ENCODE peak calls at places on chromosomes 5 and 9, in seven cellular contexts. L is mesendoderm, Q is trophoblast cell, W is heart left ventricle, E is ovary, M is body of pancreas, O is adipocyte. D is an unnamed sample. For H3K36me3, the result is how much of the 10 kb centered on the place peaks cover.

GRCh38 chr5:55278778-55279177 is 28.7 kb downstream of the DHX29 start:
- DNase-seq in Q (no peak), L (no peak), W (no peak), M (no peak), E (no peak), O (peak), D (no peak)

GRCh38 chr5:74248576-74248975 is 392.0 kb downstream of the ENC1 start:
- DNase-seq in L (no peak), O (no peak), E (no peak), W (no peak), Q (no peak), M (no peak), D (no peak)

GRCh38 chr5:172939045-172939444 is 20.2 kb upstream of the RPL26L1 start:
- DNase-seq in M (no peak), L (peak), E (no peak), Q (peak), O (no peak), W (peak), D (no peak)

GRCh38 chr5:158084292-158084691 is 225.3 kb upstream of the CLINT1 start:
- DNase-seq in L (no peak), E (no peak), O (no peak), Q (no peak), M (no peak), W (no peak), D (no peak)

GRCh38 chr5:21823076-21823574 is 1030.0 kb downstream of the CDH12 start:
- DNase-seq in M (no peak), Q (no peak), W (no peak), O (no peak), L (no peak), E (no peak), D (no peak)

GRCh38 chr5:94025788-94026473 is 284.5 kb upstream of the POU5F2 start:
- DNase-seq in M (no peak), W (no peak), Q (no peak), L (peak), O (no peak), E (no peak), D (peak)

GRCh38 chr5:14716755-14717752 is 52.5 kb downstream of the OTULIN start:
- DNase-seq in Q (peak), E (no peak), W (no peak), O (no peak), L (no peak), M (no peak), D (no peak)

GRCh38 chr9:12774861-12775367 is at the start of gene LURAP1L:
- DNase-seq in W (peak), O (peak), L (peak), M (peak), E (peak), Q (peak), D (peak)

GRCh38 chr5:55750499-55750898 is 12.6 kb downstream of the DDX4 start:
- DNase-seq in L (no peak), M (no peak), O (no peak), W (no peak), E (no peak), Q (no peak), D (no peak)

GRCh38 chr9:114442022-114442421 is 54.2 kb upstream of the AKNA start:
- DNase-seq in Q (no peak), O (no peak), W (no peak), E (no peak), L (no peak), M (no peak), D (no peak)

GRCh38 chr5:57445006-57445714 is 37.5 kb downstream of the ACTBL2 start:
- DNase-seq in L (no peak), M (no peak), W (no peak), O (no peak), Q (no peak), E (no peak), D (no peak)

GRCh38 chr5:179243333-179243732 is 101.9 kb downstream of the ADAMTS2 start:
- DNase-seq in M (no peak), Q (peak), L (no peak), E (peak), W (no peak), O (peak), D (peak)

GRCh38 chr9:136399176-136400037 is 563 bp downstream of the SNAPC4 start:
- DNase-seq in M (peak), O (peak), Q (peak), W (no peak), L (peak), E (peak), D (peak)

GRCh38 chr5:96977228-96977627 is 41.3 kb downstream of the LNPEP start:
- DNase-seq in M (no peak), Q (no peak), L (no peak), E (no peak), O (no peak), W (no peak), D (no peak)

GRCh38 chr5:139389701-139390638 is at the start of gene MZB1:
- DNase-seq in W (peak), O (no peak), Q (no peak), M (no peak), L (no peak), E (no peak), D (peak)

GRCh38 chr5:128036961-128037360 is 46.6 kb upstream of the SLC12A2 start:
- DNase-seq in O (peak), M (no peak), L (peak), Q (peak), W (no peak), E (no peak), D (no peak)

GRCh38 chr5:147902606-147903115 is 3.7 kb downstream of the C5orf46 start:
- DNase-seq in L (no peak), O (peak), M (no peak), W (no peak), E (no peak), Q (peak), D (no peak)

GRCh38 chr9:12640866-12641636 is 52.1 kb upstream of the TYRP1 start:
- DNase-seq in E (no peak), Q (no peak), O (no peak), M (no peak), L (no peak), W (no peak), D (no peak)

GRCh38 chr9:134550584-134550983 is 91.0 kb upstream of the COL5A1 start:
- DNase-seq in E (no peak), Q (no peak), L (peak), W (peak), M (no peak), O (no peak), D (peak)

GRCh38 chr5:139711067-139711851 is 63.1 kb downstream of the CXXC5 start:
- DNase-seq in Q (peak), E (peak), O (peak), W (peak), L (peak), M (peak), D (no peak)

GRCh38 chr5:167945542-167946384 is 345.7 kb upstream of the WWC1 start:
- DNase-seq in O (peak), M (no peak), E (peak), W (peak), Q (peak), L (peak), D (no peak)

GRCh38 chr5:72134226-72134625 is 27.0 kb downstream of the MAP1B start:
- DNase-seq in L (peak), M (no peak), Q (no peak), O (peak), W (no peak), E (no peak), D (no peak)

GRCh38 chr5:63094730-63095129 is 516.1 kb downstream of the LRRC70 start:
- DNase-seq in O (no peak), Q (no peak), L (no peak), M (no peak), W (no peak), E (peak), D (no peak)

GRCh38 chr9:109934499-109935214 is 154.7 kb downstream of the PALM2AKAP2 start:
- DNase-seq in W (no peak), M (no peak), L (peak), Q (peak), E (no peak), O (no peak), D (no peak)

GRCh38 chr5:135822286-135822685 is 12.2 kb upstream of the SLC25A48 start:
- DNase-seq in E (no peak), L (no peak), O (no peak), Q (no peak), M (no peak), W (no peak), D (no peak)

GRCh38 chr5:39025456-39025855 is 48.7 kb downstream of the RICTOR start:
- DNase-seq in W (no peak), M (no peak), Q (no peak), E (no peak), L (no peak), O (no peak), D (no peak)

GRCh38 chr5:73266309-73266708 is 93.3 kb downstream of the TMEM174 start:
- DNase-seq in E (no peak), W (no peak), M (no peak), O (no peak), L (no peak), Q (no peak), D (no peak)

GRCh38 chr9:15069106-15069505 is 158.9 kb upstream of the FREM1 start:
- DNase-seq in L (peak), Q (no peak), O (no peak), M (no peak), W (no peak), E (no peak), D (no peak)
- H3K4me3 ChIP-seq in L (no peak), Q (no peak), O (no peak), M (no peak), W (no peak), E (no peak), D (no peak)

GRCh38 chr9:127444921-127445850 is 6.0 kb downstream of the RPL12 start:
- DNase-seq in O (peak), Q (peak), L (peak), E (no peak), M (no peak), W (no peak), D (no peak)
- H3K36me3 ChIP-seq in O (half or more), Q (half or more), L (under half), E (under half), M (under half), W (half or more), D (under half)

DNA sequence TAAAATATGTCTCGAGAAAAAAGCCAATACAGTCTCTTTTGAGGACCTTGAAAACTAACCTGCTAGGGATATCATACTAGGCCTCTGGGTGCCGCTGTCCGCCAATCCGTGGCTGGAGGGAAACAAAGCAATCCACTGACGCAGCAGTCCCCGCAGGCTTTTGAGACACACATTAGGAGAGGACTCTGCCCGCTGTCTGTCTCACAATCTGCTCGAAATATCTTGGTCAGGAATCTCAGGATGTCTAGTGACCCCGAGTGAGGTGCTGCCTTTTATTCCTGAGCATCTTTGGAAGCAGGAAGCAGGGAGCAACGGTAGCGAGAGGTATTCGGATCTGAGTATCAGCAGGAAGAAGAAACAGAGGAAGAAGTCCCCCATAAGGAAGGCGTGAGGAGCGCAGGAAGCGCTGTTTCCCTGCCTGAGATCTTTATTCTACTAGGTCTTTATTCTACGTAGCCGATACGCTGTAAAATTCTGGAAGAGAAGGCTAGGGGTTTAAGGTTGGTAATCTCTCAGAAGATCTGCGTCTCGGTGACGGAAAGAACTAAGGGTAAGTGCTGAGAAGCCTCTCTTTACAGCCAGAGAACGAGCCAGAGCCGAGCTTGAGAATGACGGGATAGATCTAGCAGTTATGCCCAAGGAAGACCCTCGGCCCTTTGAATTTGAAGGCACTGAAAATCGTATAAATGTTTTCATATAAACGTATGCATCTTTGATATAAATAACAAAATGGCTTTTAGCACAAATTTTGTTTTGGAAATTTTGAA is 4.0 kb upstream of the PCDHGA1 start:
- DNase-seq in M (peak), O (peak), Q (peak), L (peak), W (peak), E (peak), D (no peak)
- H3K4me3 ChIP-seq in M (no peak), O (peak), Q (no peak), L (peak), W (peak), E (peak), D (no peak)

DNA sequence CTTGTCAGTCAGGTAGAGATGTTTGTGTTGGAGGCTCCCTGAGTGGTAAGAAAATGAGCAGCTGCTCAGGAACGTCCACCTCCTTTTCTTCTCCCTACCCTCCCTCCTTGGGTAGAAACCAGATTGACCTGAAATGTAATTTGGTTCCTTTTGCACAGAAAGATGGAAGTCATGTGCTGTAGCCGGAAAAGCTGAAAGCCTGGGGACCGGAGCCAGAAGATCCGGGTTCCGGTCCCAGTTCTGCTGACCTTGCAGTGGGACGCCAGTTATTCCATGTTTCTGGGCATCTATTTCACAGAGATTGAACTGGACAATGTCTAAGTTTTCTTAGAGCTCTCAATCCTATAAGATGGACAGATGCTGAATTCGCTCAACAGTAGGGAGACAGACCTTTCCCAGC is 40.1 kb downstream of the SLC36A1 start:
- DNase-seq in E (no peak), L (no peak), W (no peak), O (no peak), M (no peak), Q (no peak), D (no peak)
- H3K36me3 ChIP-seq in E (under half), L (under half), W (under half), O (half or more), M (under half), Q (under half), D (under half)

D was measured in right lobe of liver.